ENCODE peak calls at places on chromosomes 1 and 21, in five cellular contexts. W is epithelial cell of esophagus, O is astrocyte of the spinal cord, A is LNCaP clone FGC, U is tibial artery. V is an unnamed sample.

GRCh38 chr1:188706742-188707141 is 1770.9 kb downstream of the BRINP3 start:
- DNase-seq in W (peak), O (peak), A (no peak), U (no peak), V (no peak)

GRCh38 chr1:47474278-47475193 is 36.7 kb downstream of the FOXD2 start:
- DNase-seq in W (no peak), O (no peak), A (no peak), U (no peak), V (no peak)

GRCh38 chr21:41868062-41868710 is 11.0 kb downstream of the PRDM15 start:
- DNase-seq in W (no peak), O (peak), A (no peak), U (no peak), V (no peak)

GRCh38 chr1:201493757-201494617 is 12.9 kb downstream of the CSRP1 start:
- DNase-seq in W (no peak), O (no peak), A (no peak), U (no peak), V (no peak)

GRCh38 chr1:1371354-1371740 is 3.7 kb downstream of the AURKAIP1 start:
- DNase-seq in W (no peak), O (no peak), A (no peak), U (no peak), V (peak)

GRCh38 chr1:94873520-94874351 is 53.2 kb downstream of the CNN3 start:
- DNase-seq in W (peak), O (peak), A (no peak), U (no peak), V (no peak)

GRCh38 chr1:37274491-37274890 is 199.9 kb upstream of the ZC3H12A start:
- DNase-seq in W (no peak), O (no peak), A (no peak), U (no peak), V (no peak)

GRCh38 chr21:15066231-15066577 is 1.4 kb upstream of the NRIP1 start:
- DNase-seq in W (peak), O (peak), A (no peak), U (no peak), V (no peak)

GRCh38 chr1:67618285-67619018 is 66.5 kb upstream of the GADD45A start:
- DNase-seq in W (peak), O (peak), A (peak), U (peak), V (no peak)

GRCh38 chr1:23100074-23100748 is 68.4 kb downstream of the LUZP1 start:
- DNase-seq in W (peak), O (peak), A (no peak), U (peak), V (peak)

GRCh38 chr1:7449750-7450149 is 321.3 kb upstream of the VAMP3 start:
- DNase-seq in W (no peak), O (no peak), A (no peak), U (no peak), V (no peak)
- TF ChIP-seq CTCF in W (no peak), O (no peak), A (no peak), U (no peak), V (no peak)

GRCh38 chr1:155934097-155934932 is at the start of gene KHDC4:
- DNase-seq in W (peak), O (peak), A (peak), U (peak), V (peak)
- TF ChIP-seq CTCF in W (no peak), O (no peak), A (no peak), U (peak), V (no peak)

GRCh38 chr1:205547932-205548827 is 43.7 kb downstream of the CDK18 start:
- DNase-seq in W (no peak), O (no peak), A (no peak), U (no peak), V (no peak)
- TF ChIP-seq CTCF in W (no peak), O (no peak), A (no peak), U (no peak), V (no peak)

GRCh38 chr1:10033359-10033845 is 644 bp downstream of the UBE4B start:
- DNase-seq in W (peak), O (peak), A (no peak), U (peak), V (no peak)
- TF ChIP-seq CTCF in W (no peak), O (no peak), A (no peak), U (no peak), V (no peak)

DNA sequence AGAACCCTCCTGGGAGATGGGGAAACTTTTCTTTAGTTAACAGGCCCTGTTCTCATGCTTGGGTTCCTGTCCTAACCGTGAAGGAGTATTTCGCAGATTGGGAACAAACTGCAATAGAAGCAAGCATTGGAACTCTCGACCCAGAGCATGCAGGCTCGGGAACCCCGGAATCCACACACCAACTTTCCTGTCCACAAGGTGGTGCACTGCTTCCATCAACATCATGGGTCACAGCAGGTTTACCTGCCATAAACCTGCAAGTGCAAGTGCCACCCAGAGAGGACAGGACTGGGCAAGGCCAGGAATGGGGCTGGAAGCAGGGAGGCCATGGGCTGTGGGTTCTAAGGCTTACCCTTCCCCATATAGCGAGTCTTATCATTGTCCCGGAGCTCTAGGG is 6.9 kb downstream of the ENO1 start:
- DNase-seq in W (peak), O (no peak), A (no peak), U (no peak), V (no peak)
- TF ChIP-seq CTCF in W (peak), O (peak), A (peak), U (no peak), V (peak)